ENCODE peak calls at places on chromosomes 6 and 20, in six cellular contexts. N is BJ, R is H9, J is BE2C, M is lower lobe of right lung, F is cardiac muscle cell. P is an unnamed sample.
A peak's percentile ranks its signal among the peaks of the same experiment; 100 is the strongest.

GRCh38 chr6:137767931-137768690 is 98.9 kb upstream of the TNFAIP3 start:
- DNase-seq in N (no peak), R (no peak), J (no peak), M (no peak), F (no peak), P (no peak)

GRCh38 chr6:16727996-16728395 is 33.3 kb downstream of the ATXN1 start:
- DNase-seq in N (no peak), R (no peak), J (no peak), M (peak; percentile 61), F (no peak), P (no peak)

GRCh38 chr6:17291778-17292177 is 10.6 kb downstream of the RBM24 start:
- DNase-seq in N (no peak), R (peak; percentile 31), J (peak; percentile 10), M (no peak), F (no peak), P (no peak)

GRCh38 chr6:6865601-6866000 is 242.2 kb upstream of the RREB1 start:
- DNase-seq in N (no peak), R (no peak), J (no peak), M (no peak), F (no peak), P (no peak)

GRCh38 chr6:71127374-71127773 is 161.2 kb upstream of the OGFRL1 start:
- DNase-seq in N (no peak), R (no peak), J (no peak), M (no peak), F (peak; percentile 10), P (no peak)

GRCh38 chr6:169800668-169801395 is 49.4 kb downstream of the ERMARD start:
- DNase-seq in N (no peak), R (peak; percentile 32), J (peak; percentile 68), M (no peak), F (peak; percentile 28), P (no peak)

GRCh38 chr6:7920425-7920824 is 9.8 kb upstream of the TXNDC5 start:
- DNase-seq in N (no peak), R (no peak), J (no peak), M (no peak), F (no peak), P (no peak)

GRCh38 chr6:43076093-43076927 is at the start of gene PTK7:
- DNase-seq in N (no peak), R (peak; percentile 87), J (peak; percentile 91), M (peak; percentile 63), F (peak; percentile 92), P (peak; percentile 95)

GRCh38 chr6:3919130-3919628 is 70.0 kb downstream of the FAM50B start:
- DNase-seq in N (peak; percentile 88), R (no peak), J (no peak), M (peak; percentile 52), F (peak; percentile 49), P (no peak)

GRCh38 chr20:33693741-33694645 is 7.8 kb upstream of the E2F1 start:
- DNase-seq in N (no peak), R (no peak), J (no peak), M (no peak), F (no peak), P (no peak)

GRCh38 chr20:6566821-6567220 is 200.7 kb upstream of the BMP2 start:
- DNase-seq in N (peak; percentile 62), R (no peak), J (no peak), M (no peak), F (no peak), P (no peak)

GRCh38 chr6:137734005-137734874 is 132.8 kb upstream of the TNFAIP3 start:
- DNase-seq in N (no peak), R (no peak), J (no peak), M (no peak), F (no peak), P (no peak)

GRCh38 chr20:61531553-61532345 is 279.7 kb downstream of the CDH4 start:
- DNase-seq in N (no peak), R (no peak), J (no peak), M (no peak), F (no peak), P (no peak)

GRCh38 chr6:87682310-87682709 is 19.7 kb downstream of the AKIRIN2 start:
- DNase-seq in N (no peak), R (no peak), J (no peak), M (no peak), F (no peak), P (no peak)

GRCh38 chr6:5855787-5856186 is 150.9 kb downstream of the NRN1 start:
- DNase-seq in N (no peak), R (no peak), J (no peak), M (no peak), F (no peak), P (no peak)

GRCh38 chr6:81750201-81750600 is 2.3 kb downstream of the TENT5A start:
- DNase-seq in N (no peak), R (no peak), J (no peak), M (no peak), F (no peak), P (no peak)

GRCh38 chr6:97630592-97630991 is 347.6 kb upstream of the MMS22L start:
- DNase-seq in N (no peak), R (no peak), J (no peak), M (no peak), F (no peak), P (no peak)

GRCh38 chr20:24545168-24545567 is 75.7 kb downstream of the SYNDIG1 start:
- DNase-seq in N (no peak), R (no peak), J (no peak), M (no peak), F (no peak), P (no peak)

GRCh38 chr6:72968704-72969103 is 256.6 kb downstream of the KHDC1L start:
- DNase-seq in N (no peak), R (no peak), J (no peak), M (no peak), F (no peak), P (no peak)

GRCh38 chr20:14568701-14569100 is 231.3 kb upstream of the FLRT3 start:
- DNase-seq in N (no peak), R (no peak), J (no peak), M (no peak), F (no peak), P (no peak)

GRCh38 chr20:58839991-58840747 is 10.5 kb downstream of the GNAS-AS1 start:
- DNase-seq in N (no peak), R (no peak), J (no peak), M (no peak), F (no peak), P (peak; percentile 18)

GRCh38 chr20:22914291-22914690 is 120.8 kb upstream of the SSTR4 start:
- DNase-seq in N (no peak), R (no peak), J (no peak), M (no peak), F (no peak), P (no peak)

GRCh38 chr6:126040826-126041225 is 54.5 kb downstream of the TRMT11 start:
- DNase-seq in N (peak; percentile 35), R (no peak), J (no peak), M (no peak), F (no peak), P (no peak)

GRCh38 chr20:38726849-38727601 is 2.7 kb downstream of the SLC32A1 start:
- DNase-seq in N (no peak), R (peak; percentile 97), J (peak; percentile 84), M (no peak), F (peak; percentile 88), P (peak; percentile 93)

GRCh38 chr6:44667668-44668390 is 280.3 kb downstream of the CDC5L start:
- DNase-seq in N (no peak), R (peak; percentile 83), J (peak; percentile 40), M (no peak), F (peak; percentile 44), P (peak; percentile 44)
- TF ChIP-seq CTCF in N (peak; percentile 59), R (peak; percentile 77), J (peak; percentile 46), M (peak; percentile 53), F (peak; percentile 57), P (peak; percentile 62)

GRCh38 chr20:2420510-2420909 is 39.8 kb downstream of the TGM6 start:
- DNase-seq in N (no peak), R (no peak), J (no peak), M (no peak), F (no peak), P (no peak)

GRCh38 chr20:2418388-2418787 is 37.7 kb downstream of the TGM6 start:
- DNase-seq in N (no peak), R (no peak), J (no peak), M (no peak), F (no peak), P (no peak)

GRCh38 chr20:2417142-2417541 is 36.4 kb downstream of the TGM6 start:
- DNase-seq in N (no peak), R (no peak), J (no peak), M (no peak), F (no peak), P (no peak)

GRCh38 chr20:2421247-2421646 is 40.5 kb downstream of the TGM6 start:
- DNase-seq in N (no peak), R (no peak), J (no peak), M (no peak), F (no peak), P (no peak)
- TF ChIP-seq CTCF in N (peak; percentile 22), R (peak; percentile 42), J (peak; percentile 23), M (no peak), F (peak; percentile 24), P (peak; percentile 17)

DNA sequence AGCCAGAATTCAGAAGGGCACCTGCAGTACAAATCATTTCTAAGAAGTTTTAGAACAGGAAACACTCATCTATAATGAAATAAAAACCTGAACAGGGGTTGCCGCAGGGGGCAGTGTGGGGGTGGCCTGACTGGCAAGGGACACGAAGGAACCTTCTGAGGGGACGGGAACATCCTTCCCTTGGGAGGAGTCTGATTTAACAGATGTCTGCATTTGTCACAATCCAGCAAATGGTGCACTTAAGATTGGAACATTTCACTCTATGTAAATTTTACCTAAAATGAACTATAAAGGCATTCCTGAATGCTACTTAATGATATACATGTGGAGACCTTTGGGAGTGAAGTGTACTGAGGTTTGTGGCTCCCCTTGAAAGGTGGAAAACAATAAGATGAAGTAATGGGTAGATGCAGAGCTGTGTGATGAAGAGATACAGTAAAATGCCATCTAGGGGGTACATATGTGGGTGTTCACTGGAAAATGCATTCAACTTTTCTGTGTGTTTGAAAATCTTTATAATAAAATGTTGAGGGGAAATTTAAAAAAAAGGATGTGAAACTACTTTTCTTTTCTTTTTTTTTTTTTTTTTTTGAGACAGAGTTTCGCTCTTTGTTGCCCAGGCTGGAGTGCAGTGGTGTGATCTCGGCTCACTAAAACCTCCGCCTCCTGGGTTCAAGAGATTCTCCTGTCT is 89.5 kb downstream of the SNX5 start:
- DNase-seq in N (no peak), R (no peak), J (no peak), M (no peak), F (no peak), P (no peak)
- TF ChIP-seq CTCF in N (peak; percentile 25), R (no peak), J (peak; percentile 23), M (no peak), F (no peak), P (no peak)

DNA sequence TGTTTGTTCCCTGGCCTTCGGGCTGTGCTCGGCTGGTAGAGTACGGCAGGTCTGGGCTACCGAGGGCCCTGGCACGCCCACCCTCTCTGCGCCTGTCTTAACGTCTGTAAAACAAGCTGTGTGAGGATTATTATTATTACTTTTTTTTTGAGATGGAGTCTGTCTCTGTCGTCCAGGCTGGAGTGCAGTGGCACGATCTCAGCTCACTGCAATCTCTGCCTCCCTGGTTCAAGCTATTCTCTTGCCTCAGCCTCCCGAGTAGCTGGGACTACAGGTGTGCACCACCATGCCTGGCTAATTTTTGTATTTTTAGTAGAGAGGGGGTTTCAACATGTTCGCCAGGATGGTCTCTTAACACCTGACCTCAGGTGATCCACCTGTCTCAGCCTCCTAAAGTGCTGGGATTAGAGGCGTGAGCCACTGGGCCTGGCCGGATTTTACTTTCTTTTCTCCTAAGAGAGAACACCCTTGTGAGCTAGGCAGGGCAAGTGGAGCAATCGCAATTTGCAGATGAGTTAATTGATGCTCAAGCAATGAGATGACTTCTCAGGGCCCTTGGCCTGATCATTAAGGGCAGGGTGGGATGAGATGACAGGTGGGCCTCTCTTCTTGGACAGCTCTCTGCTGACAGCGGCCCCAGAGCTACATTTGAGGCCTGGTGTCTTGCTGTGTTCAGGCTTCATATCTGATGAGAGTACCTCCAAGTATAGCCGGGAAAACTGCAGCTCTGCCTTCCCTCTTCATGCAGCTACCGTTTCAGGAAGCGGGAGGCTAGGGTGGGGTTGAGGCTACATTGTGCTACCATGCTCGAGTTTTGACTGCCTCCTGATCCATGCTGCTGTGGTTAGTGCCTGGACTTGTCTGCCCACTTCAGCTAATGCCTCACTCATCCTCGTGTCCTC is 914 bp upstream of the SMIM29 start:
- DNase-seq in N (no peak), R (no peak), J (no peak), M (peak; percentile 34), F (no peak), P (no peak)
- TF ChIP-seq CTCF in N (no peak), R (no peak), J (no peak), M (no peak), F (no peak), P (no peak)